ENCODE peak calls at places on chromosomes 6 and 20, in eight cellular contexts. X, F, I, A, L, J, D and W are unnamed samples.

GRCh38 chr6:132495604-132496079 is 17.3 kb downstream of the STX7 start:
- DNase-seq in D (no peak), I (no peak), X (no peak), F (no peak), L (no peak), J (no peak), A (no peak), W (no peak)

GRCh38 chr6:152244998-152245630 is 392.0 kb downstream of the SYNE1 start:
- DNase-seq in L (no peak), X (no peak), I (no peak), J (peak; percentile 34), D (no peak), A (no peak), F (no peak), W (no peak)

GRCh38 chr6:148818939-148819575 is 72.2 kb downstream of the UST start:
- DNase-seq in X (peak; percentile 91), F (no peak), J (no peak), I (no peak), D (no peak), A (peak; percentile 45), L (no peak), W (no peak)

GRCh38 chr6:89564752-89565427 is 73.7 kb downstream of the LYRM2 start:
- DNase-seq in J (peak; percentile 34), L (peak; percentile 43), D (no peak), I (no peak), A (no peak), F (no peak), X (no peak), W (no peak)

GRCh38 chr20:52783769-52784168 is 188.4 kb upstream of the TSHZ2 start:
- DNase-seq in D (no peak), X (peak; percentile 81), A (no peak), L (no peak), F (no peak), J (no peak), I (peak; percentile 6), W (no peak)

GRCh38 chr6:169776379-169776778 is 25.0 kb downstream of the ERMARD start:
- DNase-seq in J (no peak), L (no peak), F (no peak), I (no peak), X (no peak), D (no peak), A (no peak), W (no peak)

GRCh38 chr6:52020961-52021570 is 66.3 kb downstream of the PKHD1 start:
- DNase-seq in X (peak; percentile 53), L (no peak), F (no peak), J (peak; percentile 42), I (peak; percentile 13), D (no peak), A (peak; percentile 64), W (no peak)

GRCh38 chr6:165770430-165771082 is 107.5 kb upstream of the PDE10A start:
- DNase-seq in F (no peak), A (no peak), L (no peak), X (peak; percentile 44), I (no peak), J (no peak), D (no peak), W (no peak)

GRCh38 chr20:12925214-12925755 is 83.5 kb upstream of the SPTLC3 start:
- DNase-seq in I (peak; percentile 69), F (no peak), D (no peak), L (peak; percentile 55), X (peak; percentile 85), A (peak; percentile 92), J (peak; percentile 82), W (peak; percentile 16)

GRCh38 chr6:44060622-44061374 is 66.5 kb downstream of the MRPL14 start:
- DNase-seq in J (no peak), F (no peak), L (peak; percentile 69), A (no peak), X (no peak), I (no peak), D (no peak), W (no peak)
- H3K4me1 ChIP-seq in J (peaks cover 6% of the 10 kb centered on the region), F (no peaks in the 10 kb centered on the region), L (peaks cover 37% of the 10 kb centered on the region), A (peaks cover 59% of the 10 kb centered on the region), X (no peaks in the 10 kb centered on the region), I (peaks cover 53% of the 10 kb centered on the region), D (peaks cover 69% of the 10 kb centered on the region), W (no peaks in the 10 kb centered on the region)

DNA sequence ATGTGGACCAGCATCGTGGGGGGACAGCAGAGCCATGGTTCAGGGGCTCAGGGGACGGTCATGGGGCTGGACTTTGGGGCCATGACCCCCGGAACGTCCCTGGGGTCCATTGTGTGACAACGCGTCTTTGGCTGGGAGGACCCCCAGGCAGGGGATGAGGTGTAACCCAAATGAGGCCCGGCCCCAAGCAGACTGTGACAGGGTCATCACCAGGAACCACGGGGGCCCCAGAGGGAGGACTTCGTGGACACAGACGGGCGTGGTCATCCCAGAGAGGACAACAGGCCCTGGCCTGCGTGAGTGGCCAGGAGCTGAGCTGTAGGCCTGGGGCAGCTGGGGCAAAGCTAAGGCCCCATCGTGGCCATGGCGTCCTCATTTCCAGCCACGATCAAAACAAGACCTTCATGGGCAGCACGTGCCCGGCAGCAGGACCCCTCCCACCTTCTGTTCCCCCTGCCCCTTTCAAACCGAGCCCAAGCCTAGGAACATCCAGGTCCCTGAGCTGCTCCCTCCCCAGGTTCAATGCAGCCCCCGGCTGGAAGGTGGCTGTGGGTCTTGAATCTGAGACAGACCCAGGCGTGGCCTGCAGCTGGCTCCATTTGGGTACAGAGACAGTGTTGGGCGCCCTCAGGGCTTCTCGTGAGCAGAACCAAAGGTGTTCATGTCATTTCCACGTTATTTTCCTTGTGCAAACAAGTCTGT is 187.8 kb downstream of the TAF4 start:
- DNase-seq in L (peak; percentile 40), A (no peak), F (no peak), X (no peak), D (no peak), I (no peak), J (no peak), W (no peak)
- H3K27me3 ChIP-seq in L (no peaks in the 10 kb centered on the region), A (peaks cover 99% of the 10 kb centered on the region), F (no peaks in the 10 kb centered on the region), X (no peaks in the 10 kb centered on the region), D (no peaks in the 10 kb centered on the region), I (peaks cover 10% of the 10 kb centered on the region), J (no peaks in the 10 kb centered on the region), W (no peaks in the 10 kb centered on the region)

GRCh38 chr20:1386323-1386722 is 6.5 kb downstream of the FKBP1A start:
- DNase-seq in J (no peak), D (no peak), L (no peak), F (no peak), A (no peak), I (no peak), X (no peak), W (no peak)

GRCh38 chr20:1382670-1383069 is 10.2 kb downstream of the FKBP1A start:
- DNase-seq in J (no peak), X (no peak), L (no peak), F (no peak), I (no peak), D (no peak), A (no peak), W (no peak)

GRCh38 chr20:1388253-1388652 is 4.6 kb downstream of the FKBP1A start:
- DNase-seq in I (no peak), X (no peak), L (no peak), D (no peak), F (no peak), J (no peak), A (no peak), W (no peak)

GRCh38 chr20:1381753-1382591 is 10.9 kb downstream of the FKBP1A start:
- DNase-seq in I (no peak), J (no peak), X (no peak), A (no peak), D (peak; percentile 64), F (no peak), L (no peak), W (no peak)

DNA sequence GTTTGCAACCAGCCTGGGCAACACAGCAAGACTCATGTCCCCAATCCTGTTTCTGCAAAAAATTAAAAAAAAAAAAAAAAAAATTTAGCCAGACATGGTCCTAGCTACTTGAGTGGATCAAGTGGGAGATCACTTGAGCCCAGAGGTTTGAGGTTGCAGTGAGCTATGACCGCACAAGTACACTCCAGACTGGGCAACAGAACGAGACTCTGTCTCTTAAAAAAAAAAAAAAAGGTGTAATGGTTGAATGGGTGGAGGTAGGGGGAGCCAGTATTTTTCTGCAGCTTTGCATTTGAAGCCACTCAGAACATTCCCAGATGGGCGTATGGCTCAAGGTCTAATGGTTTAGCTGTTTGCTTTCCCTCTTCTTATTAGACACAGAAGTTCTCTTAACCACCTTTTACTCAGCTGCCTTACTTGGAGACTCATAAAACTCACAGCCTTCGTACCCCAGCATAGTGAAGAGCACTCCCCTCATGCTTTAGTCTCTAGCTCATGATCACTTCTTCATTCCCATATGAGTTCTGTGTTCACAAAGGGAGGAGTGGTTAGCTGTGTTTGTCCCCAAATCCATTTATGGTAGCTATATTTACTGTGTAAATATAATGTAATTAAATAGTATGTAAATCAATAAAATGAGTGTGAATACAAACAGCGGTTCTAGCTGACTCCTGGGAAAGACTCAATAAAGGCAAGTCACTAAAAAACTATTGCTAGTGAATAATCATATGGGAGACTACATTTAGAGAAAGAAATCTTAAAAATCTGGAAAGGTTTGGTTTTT is 9.0 kb downstream of the FKBP1A start:
- DNase-seq in A (peak; percentile 56), D (no peak), J (no peak), F (no peak), X (no peak), L (no peak), I (no peak), W (no peak)
- H3K4me1 ChIP-seq in A (peaks cover 80% of the 10 kb centered on the region), D (peaks cover 78% of the 10 kb centered on the region), J (no peaks in the 10 kb centered on the region), F (peaks cover 86% of the 10 kb centered on the region), X (peaks cover 5% of the 10 kb centered on the region), L (peaks cover 11% of the 10 kb centered on the region), I (peaks cover 41% of the 10 kb centered on the region), W (peaks cover 21% of the 10 kb centered on the region)

GRCh38 chr6:133896344-133896721 is 7.4 kb downstream of the TCF21 start:
- DNase-seq in X (no peak), A (no peak), J (no peak), D (no peak), L (no peak), F (no peak), I (no peak), W (no peak)

GRCh38 chr6:133893324-133893692 is 4.4 kb downstream of the TCF21 start:
- DNase-seq in D (no peak), L (no peak), I (no peak), X (no peak), F (no peak), A (no peak), J (no peak), W (no peak)

GRCh38 chr6:133895573-133896343 is 6.8 kb downstream of the TCF21 start:
- DNase-seq in A (no peak), I (no peak), D (peak; percentile 58), J (peak; percentile 63), F (no peak), X (peak; percentile 74), L (peak; percentile 87), W (no peak)

GRCh38 chr6:133894369-133894768 is 5.5 kb downstream of the TCF21 start:
- DNase-seq in L (no peak), A (no peak), D (no peak), J (no peak), X (no peak), I (no peak), F (no peak), W (no peak)

DNA sequence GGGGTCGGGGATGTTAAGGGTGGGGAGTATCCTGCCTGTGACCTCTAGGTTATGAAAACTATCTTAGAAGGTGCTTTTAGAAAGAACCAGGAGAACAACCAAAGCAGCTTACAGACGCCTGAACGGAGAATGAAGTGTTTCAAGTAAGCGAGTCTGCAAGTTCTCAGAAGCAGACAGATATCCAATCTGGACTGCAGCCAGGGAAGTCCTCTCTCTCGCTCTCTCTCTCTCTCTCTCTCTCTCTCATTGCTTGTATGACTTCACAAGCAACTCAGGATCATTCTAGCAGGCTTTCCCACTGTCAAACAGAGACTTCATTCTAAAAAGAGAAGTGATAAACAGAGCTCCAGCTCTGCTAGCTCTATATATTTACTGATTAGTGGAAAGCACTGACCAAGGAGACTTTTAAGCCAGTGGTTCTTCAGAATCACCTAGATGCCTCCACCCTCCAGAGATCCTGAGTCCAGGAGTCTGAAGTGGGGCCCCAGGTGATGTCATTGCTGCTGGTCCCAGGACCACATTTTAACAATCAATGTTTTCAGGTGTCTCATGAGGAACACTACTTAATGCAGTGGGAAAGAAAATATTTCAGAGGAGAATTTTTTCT is 6.0 kb downstream of the TCF21 start:
- DNase-seq in X (no peak), J (peak; percentile 82), A (no peak), F (no peak), D (no peak), I (no peak), L (no peak), W (no peak)
- H3K27me3 ChIP-seq in X (peaks cover 93% of the 10 kb centered on the region), J (peaks cover 92% of the 10 kb centered on the region), A (peaks cover 59% of the 10 kb centered on the region), F (peaks cover 40% of the 10 kb centered on the region), D (peaks cover 10% of the 10 kb centered on the region), I (peaks cover 99% of the 10 kb centered on the region), L (no peaks in the 10 kb centered on the region), W (peaks cover 23% of the 10 kb centered on the region)